ENCODE peak calls at places on chromosomes 2 and 18, in nine cellular contexts. X is mesendoderm, Y is T-cell, S is Ammon's horn, L is nephron progenitor cell, C is posterior cingulate gyrus, R is COR-L47, P is neuronal stem cell, G is fibroblast of mammary gland. M is an unnamed sample.

GRCh38 chr2:231138699-231139098 is 13.9 kb upstream of the HTR2B start:
- DNase-seq in P (no peak), L (peak; percentile 30), Y (no peak), G (no peak), S (no peak), C (no peak), X (no peak), R (no peak), M (no peak)

GRCh38 chr2:8004250-8004681 is 677.6 kb upstream of the ID2 start:
- DNase-seq in Y (no peak), P (no peak), R (no peak), X (peak; percentile 28), S (no peak), L (no peak), G (peak; percentile 93), C (no peak), M (no peak)

GRCh38 chr2:170123593-170123992 is 54.4 kb upstream of the MYO3B start:
- DNase-seq in R (no peak), P (no peak), C (no peak), L (no peak), S (no peak), G (no peak), Y (no peak), X (peak; percentile 83), M (no peak)

GRCh38 chr2:28291811-28292455 is 100.7 kb upstream of the FOSL2 start:
- DNase-seq in L (no peak), R (no peak), C (no peak), G (peak; percentile 67), S (no peak), X (no peak), Y (no peak), P (no peak), M (no peak)

GRCh38 chr18:26818461-26818860 is 47.0 kb downstream of the AQP4 start:
- DNase-seq in X (no peak), L (no peak), G (no peak), C (no peak), Y (no peak), S (no peak), P (no peak), R (no peak), M (no peak)

GRCh38 chr2:172085460-172086159 is at the start of gene DLX1:
- DNase-seq in S (no peak), C (peak; percentile 54), Y (no peak), L (no peak), R (peak; percentile 82), P (no peak), X (no peak), G (no peak), M (no peak)

GRCh38 chr2:202378001-202378400 is 1.9 kb downstream of the BMPR2 start:
- DNase-seq in L (no peak), C (no peak), Y (no peak), R (no peak), G (peak; percentile 17), P (no peak), S (no peak), X (no peak), M (no peak)

GRCh38 chr2:10238991-10239485 is 63.7 kb upstream of the HPCAL1 start:
- DNase-seq in Y (no peak), R (no peak), X (no peak), P (no peak), G (no peak), L (peak; percentile 0), S (no peak), C (peak; percentile 58), M (no peak)

GRCh38 chr2:30232801-30233130 is 1.4 kb downstream of the LBH start:
- DNase-seq in C (no peak), G (no peak), P (no peak), L (no peak), R (no peak), S (no peak), Y (peak; percentile 37), X (peak; percentile 56), M (no peak)

GRCh38 chr2:191959209-191959608 is 112.3 kb upstream of the CAVIN2 start:
- DNase-seq in R (no peak), C (no peak), P (no peak), X (no peak), L (no peak), G (no peak), S (no peak), Y (no peak), M (peak; percentile 53)

GRCh38 chr18:4119813-4120212 is 335.3 kb downstream of the DLGAP1 start:
- DNase-seq in Y (no peak), X (no peak), L (no peak), P (no peak), R (no peak), S (no peak), G (no peak), C (no peak), M (no peak)

GRCh38 chr2:190443778-190444481 is 35.8 kb downstream of the MFSD6 start:
- DNase-seq in R (no peak), C (no peak), X (no peak), Y (no peak), P (no peak), G (peak; percentile 78), L (no peak), S (no peak), M (no peak)

GRCh38 chr2:43190305-43191052 is 35.9 kb downstream of the ZFP36L2 start:
- DNase-seq in G (no peak), C (no peak), Y (no peak), S (no peak), R (no peak), L (no peak), P (no peak), X (no peak), M (no peak)

GRCh38 chr2:153476491-153477095 is 2.0 kb downstream of the RPRM start:
- DNase-seq in G (no peak), S (no peak), R (no peak), P (no peak), L (peak; percentile 28), C (peak; percentile 68), Y (no peak), X (peak; percentile 57), M (peak; percentile 57)

GRCh38 chr2:18790465-18791171 is 201.2 kb upstream of the NT5C1B start:
- DNase-seq in S (no peak), L (no peak), G (peak; percentile 5), X (no peak), C (no peak), P (no peak), Y (no peak), R (no peak), M (no peak)

GRCh38 chr2:124805060-124805459 is 780.0 kb downstream of the CNTNAP5 start:
- DNase-seq in L (no peak), X (no peak), G (no peak), P (no peak), Y (no peak), R (no peak), S (no peak), C (no peak), M (no peak)

GRCh38 chr2:65922794-65923193 is 490.4 kb upstream of the SPRED2 start:
- DNase-seq in X (no peak), S (peak; percentile 25), C (no peak), Y (no peak), P (no peak), R (no peak), G (peak; percentile 36), L (no peak), M (no peak)

GRCh38 chr2:134899204-134899603 is 19.4 kb upstream of the CCNT2 start:
- DNase-seq in P (no peak), Y (no peak), S (no peak), L (no peak), G (no peak), C (no peak), R (no peak), X (no peak), M (no peak)

GRCh38 chr2:46776687-46777327 is 138.8 kb downstream of the MCFD2 start:
- DNase-seq in R (peak; percentile 64), Y (peak; percentile 30), C (no peak), X (peak; percentile 61), P (no peak), G (peak; percentile 79), S (no peak), L (peak; percentile 50), M (peak; percentile 12)

GRCh38 chr2:156589381-156590079 is 153.4 kb downstream of the GPD2 start:
- DNase-seq in G (peak; percentile 69), C (no peak), Y (no peak), P (no peak), X (peak; percentile 52), L (no peak), S (peak; percentile 67), R (peak; percentile 16), M (peak; percentile 63)

GRCh38 chr18:31217038-31217437 is 54.4 kb upstream of the DSC1 start:
- DNase-seq in C (no peak), P (no peak), Y (no peak), L (no peak), X (peak; percentile 65), S (no peak), R (no peak), G (no peak), M (no peak)

GRCh38 chr2:11719230-11719977 is 27.0 kb upstream of the LPIN1 start:
- DNase-seq in G (no peak), X (no peak), S (no peak), R (no peak), Y (no peak), L (no peak), C (no peak), P (no peak), M (peak; percentile 52)

GRCh38 chr2:182744490-182744889 is 28.4 kb downstream of the DNAJC10 start:
- DNase-seq in R (no peak), X (no peak), L (no peak), G (peak; percentile 23), S (no peak), C (no peak), P (no peak), Y (no peak), M (no peak)

M was measured in NCI-H2227 treated with DMSO at 0.1 percent for 48 hours.